ENCODE peak calls at places on chromosomes 3 and 15, in eight cellular contexts. U, S, Y, L, N, I, F and K are unnamed samples.

GRCh38 chr15:41494190-41494921 is 682 bp downstream of the ITPKA start:
- DNase-seq in U (no peak), N (peak; percentile 18), L (peak; percentile 43), S (peak; percentile 73), I (no peak), F (no peak), Y (no peak), K (peak; percentile 46)

GRCh38 chr3:44950273-44950672 is 25.7 kb downstream of the ZDHHC3 start:
- DNase-seq in I (no peak), U (no peak), N (no peak), F (no peak), L (no peak), S (no peak), Y (no peak), K (no peak)

GRCh38 chr3:78728406-78729145 is 1039.2 kb downstream of the ROBO1 start:
- DNase-seq in L (peak; percentile 67), I (no peak), N (peak; percentile 21), U (peak; percentile 82), Y (peak; percentile 58), S (no peak), F (peak; percentile 21), K (peak; percentile 29)

GRCh38 chr3:180421711-180422110 is 180.3 kb upstream of the TTC14 start:
- DNase-seq in Y (no peak), I (no peak), S (no peak), L (no peak), U (no peak), F (no peak), N (no peak), K (no peak)

GRCh38 chr15:70436428-70436827 is 326.9 kb downstream of the UACA start:
- DNase-seq in I (no peak), U (no peak), N (no peak), L (no peak), Y (no peak), S (no peak), F (no peak), K (no peak)

GRCh38 chr3:183578179-183578578 is 22.7 kb upstream of the KLHL6 start:
- DNase-seq in N (no peak), U (no peak), I (no peak), S (no peak), Y (no peak), L (no peak), F (no peak), K (no peak)

GRCh38 chr3:89699771-89700170 is 592.4 kb downstream of the EPHA3 start:
- DNase-seq in F (no peak), U (no peak), S (no peak), L (no peak), Y (no peak), N (no peak), I (no peak), K (peak; percentile 52)

GRCh38 chr15:99118801-99119546 is 14.1 kb downstream of the SYNM start:
- DNase-seq in U (peak; percentile 93), N (no peak), Y (no peak), F (no peak), L (no peak), I (no peak), S (no peak), K (no peak)

GRCh38 chr3:167918686-167919085 is 177.0 kb downstream of the GOLIM4 start:
- DNase-seq in S (no peak), F (no peak), I (no peak), Y (no peak), N (no peak), U (no peak), L (no peak), K (no peak)

GRCh38 chr3:167908745-167909442 is 173.4 kb downstream of the SERPINI1 start:
- DNase-seq in N (no peak), I (no peak), S (no peak), Y (no peak), L (no peak), F (no peak), U (no peak), K (no peak)

GRCh38 chr3:167917969-167918368 is 177.8 kb downstream of the GOLIM4 start:
- DNase-seq in F (no peak), Y (no peak), L (no peak), I (no peak), N (no peak), S (no peak), U (no peak), K (no peak)

GRCh38 chr3:167909443-167910287 is 174.1 kb downstream of the SERPINI1 start:
- DNase-seq in L (no peak), U (no peak), N (no peak), Y (no peak), I (no peak), F (no peak), S (peak; percentile 11), K (peak; percentile 11)

DNA sequence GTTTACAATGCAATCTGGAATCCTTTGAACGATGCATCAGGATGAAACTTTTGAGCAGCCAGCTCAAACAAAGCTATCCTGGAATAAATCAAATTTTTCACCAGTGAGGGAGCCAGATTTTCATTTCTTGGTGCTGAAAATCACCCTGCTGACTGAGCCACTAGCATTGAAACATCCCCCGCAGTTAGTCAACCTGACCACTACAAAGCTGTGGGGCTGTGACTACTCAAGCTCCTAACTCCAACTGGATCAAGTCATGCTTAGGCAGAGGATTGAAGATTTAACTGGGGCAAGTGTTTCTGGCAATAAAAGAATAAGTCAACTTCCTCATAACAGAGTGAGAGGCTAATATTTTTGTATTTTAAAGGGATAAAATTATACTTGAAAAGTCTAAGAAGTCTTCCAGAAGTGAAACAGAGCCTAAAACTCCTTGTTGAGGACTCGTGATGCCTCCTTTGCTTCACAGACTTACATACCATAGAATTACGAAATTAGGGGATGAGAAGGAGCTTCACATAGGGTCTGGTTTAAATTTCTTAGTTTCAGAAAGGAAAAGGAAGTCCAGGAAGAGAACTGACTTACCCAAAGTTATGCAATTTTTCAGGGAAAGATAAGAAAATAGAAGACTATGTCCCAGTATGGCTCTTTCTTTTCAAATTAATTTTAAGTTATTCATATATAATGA is 177.8 kb downstream of the SERPINI1 start:
- DNase-seq in S (no peak), L (no peak), Y (no peak), I (no peak), N (peak; percentile 5), F (peak; percentile 6), U (no peak), K (no peak)
- TF ChIP-seq EP300 in S (no peak), L (no peak), Y (no peak), I (no peak), N (no peak), F (no peak), U (no peak), K (no peak)

GRCh38 chr15:55698653-55699052 is 44.3 kb downstream of the PRTG start:
- DNase-seq in F (no peak), S (no peak), Y (no peak), N (no peak), U (no peak), I (no peak), L (no peak), K (no peak)

GRCh38 chr15:55695432-55695831 is 47.5 kb downstream of the PRTG start:
- DNase-seq in S (no peak), I (no peak), L (no peak), Y (no peak), N (no peak), U (no peak), F (no peak), K (no peak)

GRCh38 chr15:55696221-55696620 is 46.7 kb downstream of the PRTG start:
- DNase-seq in N (no peak), S (no peak), Y (no peak), F (no peak), L (no peak), I (no peak), U (no peak), K (no peak)

DNA sequence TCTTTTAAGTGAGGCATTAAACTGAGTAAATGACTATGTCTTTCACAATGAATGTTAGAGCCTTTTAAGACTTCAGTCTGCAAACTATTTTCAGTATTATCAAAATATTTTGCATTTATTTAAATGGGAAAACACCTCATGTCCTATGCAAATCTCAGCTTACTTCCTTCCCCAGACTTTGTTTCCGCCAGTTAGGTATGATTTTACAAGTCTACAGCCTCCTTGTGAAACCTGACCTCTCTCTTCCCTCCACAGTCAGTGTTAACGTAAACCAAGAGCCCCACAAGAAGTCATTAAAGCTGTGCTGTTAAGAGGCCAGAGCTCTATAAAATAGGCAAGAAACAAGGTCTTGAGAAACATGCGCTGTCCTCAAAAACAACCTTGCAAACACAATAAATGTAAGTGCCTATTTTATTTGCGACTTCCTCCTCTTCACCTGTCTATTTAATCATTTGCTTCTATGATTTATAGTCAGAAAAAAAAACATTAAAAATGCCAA is 48.3 kb downstream of the PRTG start:
- DNase-seq in N (peak; percentile 41), F (no peak), I (no peak), S (no peak), L (no peak), Y (no peak), U (no peak), K (no peak)
- TF ChIP-seq EP300 in N (no peak), F (no peak), I (no peak), S (no peak), L (no peak), Y (no peak), U (no peak), K (no peak)

DNA sequence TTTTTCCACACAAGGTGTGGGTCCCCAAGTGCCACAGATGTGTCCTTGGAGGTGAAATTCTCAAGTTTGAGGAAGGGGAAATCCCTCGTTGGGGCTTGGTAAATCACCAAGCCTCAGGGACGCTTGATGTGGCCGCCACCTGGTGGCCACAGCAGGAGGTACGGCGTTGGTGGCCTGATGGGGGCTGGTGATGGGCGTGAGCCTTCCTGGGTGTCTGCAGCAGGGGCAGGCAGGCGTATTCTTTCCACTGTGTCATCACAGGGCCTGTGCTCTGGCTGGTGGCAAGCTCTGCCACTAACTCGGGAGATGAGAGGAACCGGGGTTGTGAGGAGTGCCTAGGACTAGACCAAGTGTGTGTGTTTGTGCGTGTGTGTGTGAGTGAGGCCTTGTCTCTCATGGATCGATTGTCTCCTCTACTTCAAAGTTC is 4.2 kb downstream of the ACOX2 start:
- DNase-seq in F (peak; percentile 59), Y (peak; percentile 70), N (peak; percentile 69), U (peak; percentile 75), L (peak; percentile 78), S (peak; percentile 55), I (no peak), K (peak; percentile 77)
- TF ChIP-seq EP300 in F (no peak), Y (no peak), N (no peak), U (no peak), L (no peak), S (peak; percentile 11), I (no peak), K (no peak)

GRCh38 chr15:78455749-78456148 is 17.7 kb downstream of the IREB2 start:
- DNase-seq in S (no peak), L (no peak), Y (no peak), I (no peak), F (no peak), N (no peak), U (no peak), K (no peak)

GRCh38 chr15:78460737-78461136 is 22.7 kb downstream of the IREB2 start:
- DNase-seq in N (no peak), S (no peak), U (no peak), L (no peak), F (no peak), I (no peak), Y (no peak), K (no peak)

GRCh38 chr15:78456391-78456790 is 18.4 kb downstream of the IREB2 start:
- DNase-seq in N (no peak), U (no peak), I (no peak), Y (no peak), L (no peak), F (no peak), S (no peak), K (no peak)

GRCh38 chr15:78457101-78457500 is 19.1 kb downstream of the IREB2 start:
- DNase-seq in N (peak; percentile 45), S (no peak), F (no peak), L (no peak), U (no peak), Y (no peak), I (no peak), K (no peak)

DNA sequence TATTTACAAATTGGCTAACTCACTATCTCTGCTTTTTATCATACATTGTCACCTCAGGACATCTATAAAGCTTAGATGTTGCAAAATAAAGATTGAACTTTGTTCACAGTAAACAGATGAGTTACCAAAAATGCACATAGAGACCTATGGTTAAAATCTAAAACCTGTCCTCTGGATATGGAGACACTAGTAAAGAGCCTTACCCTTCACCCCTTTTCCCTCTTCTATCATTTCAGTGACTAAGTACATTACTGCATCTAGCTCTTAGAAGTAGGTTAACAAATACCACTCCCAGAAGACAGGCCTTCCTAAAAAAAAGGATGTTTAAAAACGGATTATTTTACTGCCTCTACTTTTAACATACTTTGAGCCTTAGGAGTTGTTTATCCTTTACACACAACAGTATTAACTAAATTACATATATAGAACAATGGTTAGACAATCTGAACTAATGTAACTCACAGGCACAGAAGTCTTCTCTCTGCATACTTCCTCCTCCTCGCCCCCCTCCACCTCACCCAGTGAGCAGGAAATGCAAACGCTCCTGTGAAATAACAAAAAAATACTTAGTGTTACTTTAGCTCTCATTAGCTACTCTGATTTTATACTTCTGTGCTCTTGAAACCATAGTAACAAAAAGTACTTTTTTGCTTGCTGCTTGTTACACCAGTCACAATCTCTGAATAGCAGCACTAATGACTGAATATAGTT is 23.3 kb downstream of the IREB2 start:
- DNase-seq in I (no peak), N (no peak), S (no peak), L (no peak), Y (no peak), U (no peak), F (no peak), K (no peak)
- TF ChIP-seq EP300 in I (no peak), N (no peak), S (no peak), L (no peak), Y (no peak), U (no peak), F (no peak), K (no peak)